ENCODE peak calls at places on chromosomes 4 and X, in five cellular contexts. P, U, Z, W and E are unnamed samples.
A peak's percentile ranks its signal among the peaks of the same experiment; 100 is the strongest.

GRCh38 chr4:11904991-11905760 is 476.5 kb upstream of the HS3ST1 start:
- ATAC-seq in W (no peak), Z (no peak), P (no peak), U (no peak), E (no peak)

GRCh38 chr4:85520765-85521749 is 46.1 kb downstream of the ARHGAP24 start:
- ATAC-seq in U (peak; percentile 27), Z (no peak), W (no peak), P (no peak), E (peak; percentile 86)

GRCh38 chr4:152485726-152486276 is 50.1 kb downstream of the FBXW7 start:
- ATAC-seq in U (peak; percentile 79), W (peak; percentile 99), P (peak; percentile 99), Z (no peak), E (peak; percentile 88)

GRCh38 chrX:44344194-44344593 is 722 bp upstream of the EFHC2 start:
- ATAC-seq in U (peak; percentile 82), W (peak; percentile 85), Z (peak; percentile 41), P (no peak), E (peak; percentile 47)

GRCh38 chr4:168843635-168844034 is 166.4 kb downstream of the CBR4 start:
- ATAC-seq in Z (no peak), U (no peak), P (peak; percentile 65), W (no peak), E (no peak)

GRCh38 chr4:89142691-89143669 is 31.6 kb downstream of the TIGD2 start:
- ATAC-seq in Z (no peak), W (no peak), U (no peak), P (no peak), E (no peak)

GRCh38 chr4:150237110-150237852 is 159.0 kb downstream of the DCLK2 start:
- ATAC-seq in P (peak; percentile 93), W (no peak), U (no peak), Z (no peak), E (no peak)

GRCh38 chrX:72487661-72488060 is 85.0 kb downstream of the HDAC8 start:
- ATAC-seq in W (no peak), U (no peak), P (no peak), Z (no peak), E (no peak)

GRCh38 chr4:129111919-129112318 is 16.0 kb downstream of the C4orf33 start:
- ATAC-seq in P (no peak), Z (no peak), U (no peak), W (no peak), E (no peak)

GRCh38 chr4:29734343-29734742 is 985.8 kb upstream of the PCDH7 start:
- ATAC-seq in Z (no peak), U (no peak), P (no peak), W (no peak), E (no peak)

GRCh38 chr4:158826057-158826456 is 57.2 kb downstream of the FNIP2 start:
- ATAC-seq in P (no peak), U (no peak), Z (no peak), W (no peak), E (no peak)